ENCODE peak calls at places on chromosomes 6 and 20, in four cellular contexts. C, D, P and Y are unnamed samples.

GRCh38 chr6:161021978-161022743 is 30.6 kb downstream of the MAP3K4 start:
- DNase-seq in C (no peak), P (no peak), D (no peak), Y (no peak)

GRCh38 chr20:23138226-23138625 is 52.1 kb upstream of the CD93 start:
- DNase-seq in C (no peak), P (no peak), D (no peak), Y (no peak)

GRCh38 chr6:118856301-118856700 is 37.7 kb upstream of the ASF1A start:
- DNase-seq in P (no peak), C (no peak), D (no peak), Y (no peak)

GRCh38 chr20:45611054-45611453 is 18.5 kb upstream of the WFDC10A start:
- DNase-seq in D (no peak), P (peak; percentile 43), C (no peak), Y (no peak)

GRCh38 chr20:4113996-4114603 is 98.7 kb upstream of the RNF24 start:
- DNase-seq in P (no peak), C (no peak), D (no peak), Y (no peak)

GRCh38 chr6:30889921-30890645 is 5.8 kb downstream of the DDR1 start:
- DNase-seq in D (no peak), P (no peak), C (peak; percentile 16), Y (no peak)

GRCh38 chr6:1575213-1576041 is 34.3 kb upstream of the FOXC1 start:
- DNase-seq in D (no peak), C (no peak), P (peak; percentile 60), Y (peak; percentile 49)

GRCh38 chr6:53359843-53360834 is 11.4 kb upstream of the ELOVL5 start:
- DNase-seq in D (no peak), C (peak; percentile 30), P (no peak), Y (no peak)

GRCh38 chr6:80321011-80321410 is 214.5 kb downstream of the BCKDHB start:
- DNase-seq in P (no peak), C (no peak), D (no peak), Y (no peak)

GRCh38 chr6:137297887-137298286 is 78.7 kb upstream of the IFNGR1 start:
- DNase-seq in P (peak; percentile 14), C (peak; percentile 16), D (peak; percentile 64), Y (peak; percentile 57)

GRCh38 chr6:110366241-110366640 is 8.1 kb upstream of the METTL24 start:
- DNase-seq in D (no peak), P (no peak), C (no peak), Y (no peak)

GRCh38 chr6:162119349-162119748 is 608.2 kb downstream of the PRKN start:
- DNase-seq in P (peak; percentile 58), D (no peak), C (peak; percentile 9), Y (no peak)

DNA sequence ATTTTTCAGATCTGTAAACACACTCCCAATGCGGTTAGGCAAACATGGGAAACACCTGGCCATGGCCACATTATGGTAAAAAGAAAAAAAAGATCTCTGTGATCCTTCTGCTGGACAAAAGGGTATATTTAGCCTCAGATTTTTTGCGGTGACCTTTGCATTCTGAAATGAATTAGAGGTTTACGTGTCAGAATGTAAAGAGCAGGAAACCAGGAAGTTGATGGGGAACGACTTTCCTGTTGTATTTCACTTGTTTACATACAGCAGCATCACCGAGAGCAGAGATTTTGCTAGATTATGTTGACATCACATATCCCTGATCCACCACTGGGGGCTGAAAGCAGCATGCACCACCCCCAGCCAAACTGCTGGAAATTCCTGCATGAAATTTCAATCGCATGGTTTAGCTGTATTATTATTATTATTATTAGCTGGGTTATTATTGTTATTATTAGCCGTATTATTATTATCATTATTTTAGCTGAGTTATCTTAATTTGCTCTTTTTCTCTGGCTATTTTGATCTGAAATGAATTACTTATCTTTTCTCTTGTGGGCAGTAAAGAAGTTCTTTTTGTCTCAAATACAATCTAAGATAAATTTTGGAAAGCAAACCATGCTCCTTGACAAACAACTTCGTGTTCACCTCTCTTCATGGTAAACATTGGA is 189.4 kb downstream of the ZFP64 start:
- DNase-seq in C (no peak), D (no peak), P (no peak), Y (no peak)
- TF ChIP-seq CTCF in C (no peak), D (peak; percentile 31), P (peak; percentile 30), Y (peak; percentile 39)

GRCh38 chr6:113073611-113074191 is 726.6 kb downstream of the RFPL4B start:
- DNase-seq in D (no peak), P (peak; percentile 57), C (no peak), Y (peak; percentile 41)

GRCh38 chr6:113068569-113068968 is 721.4 kb downstream of the RFPL4B start:
- DNase-seq in C (no peak), P (no peak), D (no peak), Y (no peak)

GRCh38 chr6:113065606-113066005 is 718.5 kb downstream of the RFPL4B start:
- DNase-seq in D (peak; percentile 11), P (peak; percentile 62), C (peak; percentile 10), Y (peak; percentile 19)

DNA sequence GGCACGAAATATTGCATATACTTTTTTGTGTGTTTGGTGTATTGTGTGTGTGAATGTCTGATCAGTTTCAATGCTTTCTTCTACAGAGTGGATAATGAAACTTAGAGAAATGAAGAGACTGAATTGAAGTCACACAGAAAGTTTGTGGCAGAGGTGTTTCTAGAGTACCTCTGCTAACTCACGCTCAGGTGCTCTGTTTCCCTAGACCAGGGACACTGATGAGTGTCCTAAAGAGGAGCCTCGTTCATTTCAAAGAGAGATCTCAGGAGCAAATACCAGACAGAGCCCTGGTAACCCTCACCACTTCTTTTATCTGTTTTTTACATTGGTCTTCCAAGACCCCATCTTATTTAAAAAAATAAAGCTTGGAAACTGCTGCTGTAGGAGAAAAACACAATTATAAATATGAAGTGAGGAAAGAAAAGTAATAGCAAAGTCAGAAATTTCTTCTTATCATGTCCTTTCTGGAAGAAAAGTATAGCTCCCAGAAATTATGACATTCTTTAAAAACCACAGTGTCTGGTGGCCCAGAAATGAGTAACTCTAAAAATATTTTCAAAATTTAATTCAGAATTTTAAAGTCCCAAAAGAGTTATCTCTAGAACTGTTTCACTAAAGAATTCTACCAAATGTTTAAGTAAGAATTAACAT is 720.6 kb downstream of the RFPL4B start:
- DNase-seq in C (no peak), D (no peak), P (peak; percentile 60), Y (peak; percentile 32)
- H3K4me3 ChIP-seq in C (no peak overlapping the region), D (no peak overlapping the region), P (no peak overlapping the region), Y (no peak overlapping the region)

DNA sequence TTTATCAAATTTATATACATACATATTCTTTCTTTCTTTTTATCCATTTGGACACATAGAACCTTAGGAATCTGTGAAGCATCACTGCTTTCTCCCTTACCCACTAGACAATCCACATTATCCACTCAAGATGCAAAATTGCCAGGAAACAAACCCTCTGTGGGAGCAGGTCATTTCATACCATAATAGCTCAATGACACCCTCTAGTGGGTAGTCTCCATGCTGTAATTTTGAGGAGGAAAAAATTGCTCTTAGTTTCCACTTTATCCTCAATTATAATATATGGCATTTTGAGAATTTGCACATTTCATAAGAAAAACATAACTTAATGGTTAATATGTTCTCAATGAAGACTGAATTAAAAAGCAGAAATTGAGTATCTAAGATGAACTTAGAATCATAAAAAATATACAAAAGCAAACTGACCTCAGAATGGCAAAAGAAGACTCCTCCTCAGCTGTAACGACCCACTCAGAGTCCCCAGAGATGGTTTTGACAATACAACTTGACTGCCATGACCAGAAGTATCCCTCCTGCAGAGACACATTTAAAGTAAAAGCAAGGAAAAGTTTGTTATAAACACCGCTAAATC is 164.1 kb downstream of the FRK start:
- DNase-seq in D (peak; percentile 62), C (peak; percentile 11), P (peak; percentile 52), Y (peak; percentile 28)
- TF ChIP-seq CTCF in D (peak; percentile 87), C (peak; percentile 46), P (peak; percentile 79), Y (peak; percentile 79)

DNA sequence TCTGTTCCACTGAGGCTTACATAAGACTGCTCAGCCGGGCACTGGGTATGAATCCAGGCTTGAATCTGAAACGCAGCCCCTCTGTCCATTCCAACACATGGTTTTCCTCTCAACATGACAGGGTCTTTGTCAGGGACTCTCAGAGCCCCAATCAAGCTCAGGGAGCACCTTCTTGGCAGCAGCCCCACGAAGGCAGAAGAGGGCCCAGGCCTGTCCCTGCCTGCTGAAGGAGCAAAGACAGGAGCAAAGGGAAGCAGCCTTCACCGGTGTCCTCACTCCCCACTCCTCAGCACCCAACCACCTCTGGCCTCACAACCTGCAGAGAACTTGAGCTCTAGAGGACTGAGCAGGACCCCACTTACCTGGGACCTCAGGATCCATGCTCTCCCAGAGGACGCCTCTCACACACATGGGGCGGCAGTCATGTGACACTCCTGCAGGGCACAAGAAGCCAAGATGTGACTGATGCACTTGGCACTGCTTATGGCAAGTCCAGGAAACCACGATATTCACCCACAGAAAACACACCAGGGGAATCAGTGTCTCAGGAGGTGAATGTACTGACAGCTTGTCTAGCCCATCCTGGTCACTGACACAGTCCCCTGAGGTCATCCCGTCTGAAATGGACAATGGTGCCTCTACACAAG is 4.3 kb downstream of the SNHG17 start:
- DNase-seq in P (no peak), D (no peak), C (no peak), Y (no peak)
- H3K4me3 ChIP-seq in P (no peak overlapping the region), D (no peak overlapping the region), C (no peak overlapping the region), Y (no peak overlapping the region)

GRCh38 chr6:83068628-83069027 is 1.2 kb downstream of the DOP1A start:
- DNase-seq in P (no peak), C (no peak), D (no peak), Y (no peak)

GRCh38 chr6:83069633-83070032 is 2.2 kb downstream of the DOP1A start:
- DNase-seq in P (no peak), C (no peak), D (no peak), Y (no peak)

GRCh38 chr6:83073620-83074019 is 6.1 kb downstream of the DOP1A start:
- DNase-seq in P (no peak), D (no peak), C (no peak), Y (no peak)

GRCh38 chr6:83071707-83072106 is 4.2 kb downstream of the DOP1A start:
- DNase-seq in P (no peak), D (no peak), C (no peak), Y (no peak)

DNA sequence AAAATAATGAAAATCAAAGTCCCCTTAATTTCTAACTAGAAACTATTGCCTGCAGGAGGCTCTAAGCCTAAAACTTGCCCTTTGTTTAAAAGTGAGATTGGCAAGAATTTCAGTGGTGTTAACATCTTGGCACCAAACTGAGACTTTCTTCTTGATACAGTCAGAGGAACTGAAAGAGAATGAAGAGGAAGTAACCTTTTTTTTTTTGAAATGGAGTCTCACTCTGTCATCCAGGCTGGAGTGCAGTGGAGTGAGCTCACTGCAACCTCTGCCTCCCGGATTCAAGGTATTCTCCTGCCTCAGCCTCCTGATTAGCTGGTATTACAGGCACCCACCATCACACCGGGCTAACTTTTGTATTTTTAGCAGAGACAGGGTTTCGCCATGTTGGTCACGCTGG is 3.6 kb downstream of the DOP1A start:
- DNase-seq in D (no peak), P (peak; percentile 58), C (no peak), Y (no peak)
- TF ChIP-seq CTCF in D (no peak), P (no peak), C (no peak), Y (no peak)